ENCODE peak calls at places on chromosome 14, in six cellular contexts. One of them, this sample, is unnamed.

GRCh38 chr14:104879983-104880565 is 15.0 kb downstream of the CEP170B start:
- DNase-seq in HCT116: no peak
- DNase-seq in GM12878: no peak
- DNase-seq in HepG2: no peak
- DNase-seq in K562: no peak
- DNase-seq in H1: no peak
- DNase-seq in this sample: no peak

GRCh38 chr14:99654235-99655000 is 9.5 kb downstream of the HHIPL1 start:
- DNase-seq in HCT116: no peak
- DNase-seq in GM12878: no peak
- DNase-seq in HepG2: no peak
- DNase-seq in K562: no peak
- DNase-seq in H1: no peak
- DNase-seq in this sample: no peak

GRCh38 chr14:68896132-68896531 is 83.0 kb downstream of the ACTN1 start:
- DNase-seq in HCT116: no peak
- DNase-seq in GM12878: no peak
- DNase-seq in HepG2: no peak
- DNase-seq in K562: no peak
- DNase-seq in H1: no peak
- DNase-seq in this sample: peak; percentile 21

GRCh38 chr14:20742132-20742531 is 3.6 kb upstream of the EDDM3A start:
- DNase-seq in HCT116: no peak
- DNase-seq in GM12878: no peak
- DNase-seq in HepG2: no peak
- DNase-seq in K562: no peak
- DNase-seq in H1: no peak
- DNase-seq in this sample: no peak

GRCh38 chr14:35374273-35374681 is 30.3 kb downstream of the NFKBIA start:
- DNase-seq in HCT116: peak; percentile 35
- DNase-seq in GM12878: no peak
- DNase-seq in HepG2: peak; percentile 89
- DNase-seq in K562: no peak
- DNase-seq in H1: no peak
- DNase-seq in this sample: peak; percentile 36

GRCh38 chr14:102697125-102697900 is 79.9 kb upstream of the TRAF3 start:
- DNase-seq in HCT116: no peak
- DNase-seq in GM12878: no peak
- DNase-seq in HepG2: peak; percentile 83
- DNase-seq in K562: no peak
- DNase-seq in H1: no peak
- DNase-seq in this sample: peak; percentile 19

GRCh38 chr14:93234798-93235197 is 27.7 kb downstream of the UBR7 start:
- DNase-seq in HCT116: no peak
- DNase-seq in GM12878: no peak
- DNase-seq in HepG2: no peak
- DNase-seq in K562: no peak
- DNase-seq in H1: no peak
- DNase-seq in this sample: no peak

GRCh38 chr14:104968541-104969401 is 9.4 kb downstream of the AHNAK2 start:
- DNase-seq in HCT116: no peak
- DNase-seq in GM12878: no peak
- DNase-seq in HepG2: no peak
- DNase-seq in K562: no peak
- DNase-seq in H1: no peak
- DNase-seq in this sample: peak; percentile 71

GRCh38 chr14:33534636-33535035 is 416.2 kb downstream of the EGLN3 start:
- DNase-seq in HCT116: no peak
- DNase-seq in GM12878: no peak
- DNase-seq in HepG2: no peak
- DNase-seq in K562: no peak
- DNase-seq in H1: no peak
- DNase-seq in this sample: no peak

GRCh38 chr14:102545461-102546265 is 36.1 kb upstream of the ANKRD9 start:
- DNase-seq in HCT116: no peak
- DNase-seq in GM12878: no peak
- DNase-seq in HepG2: peak; percentile 63
- DNase-seq in K562: no peak
- DNase-seq in H1: no peak
- DNase-seq in this sample: no peak

GRCh38 chr14:20059745-20060144 is at the start of gene OR4L1:
- DNase-seq in HCT116: no peak
- DNase-seq in GM12878: no peak
- DNase-seq in HepG2: no peak
- DNase-seq in K562: no peak
- DNase-seq in H1: no peak
- DNase-seq in this sample: no peak

GRCh38 chr14:29243355-29243754 is 476.8 kb downstream of the FOXG1 start:
- DNase-seq in HCT116: no peak
- DNase-seq in GM12878: no peak
- DNase-seq in HepG2: no peak
- DNase-seq in K562: no peak
- DNase-seq in H1: no peak
- DNase-seq in this sample: peak; percentile 33

GRCh38 chr14:74526854-74527585 is 33.5 kb downstream of the ISCA2 start:
- DNase-seq in HCT116: no peak
- DNase-seq in GM12878: no peak
- DNase-seq in HepG2: no peak
- DNase-seq in K562: no peak
- DNase-seq in H1: no peak
- DNase-seq in this sample: no peak

GRCh38 chr14:99394602-99395001 is 86.1 kb downstream of the SETD3 start:
- DNase-seq in HCT116: no peak
- DNase-seq in GM12878: no peak
- DNase-seq in HepG2: no peak
- DNase-seq in K562: no peak
- DNase-seq in H1: no peak
- DNase-seq in this sample: no peak

GRCh38 chr14:28983279-28983678 is 216.7 kb downstream of the FOXG1 start:
- DNase-seq in HCT116: no peak
- DNase-seq in GM12878: no peak
- DNase-seq in HepG2: no peak
- DNase-seq in K562: no peak
- DNase-seq in H1: no peak
- DNase-seq in this sample: no peak

GRCh38 chr14:34554540-34555250 is 15.2 kb upstream of the EAPP start:
- DNase-seq in HCT116: no peak
- DNase-seq in GM12878: no peak
- DNase-seq in HepG2: no peak
- DNase-seq in K562: no peak
- DNase-seq in H1: no peak
- DNase-seq in this sample: no peak

GRCh38 chr14:60590907-60591510 is 58.3 kb downstream of the SIX1 start:
- DNase-seq in HCT116: no peak
- DNase-seq in GM12878: no peak
- DNase-seq in HepG2: no peak
- DNase-seq in K562: no peak
- DNase-seq in H1: no peak
- DNase-seq in this sample: no peak
- H2AFZ ChIP-seq in HCT116: no peak overlapping the region
- H2AFZ ChIP-seq in GM12878: no peak overlapping the region
- H2AFZ ChIP-seq in HepG2: no peak overlapping the region
- H2AFZ ChIP-seq in K562: no peak overlapping the region
- H2AFZ ChIP-seq in H1: peak overlapping the region; percentile 43
- H2AFZ ChIP-seq in this sample: no peak overlapping the region

GRCh38 chr14:95274283-95274682 is 45.4 kb downstream of the CLMN start:
- DNase-seq in HCT116: no peak
- DNase-seq in GM12878: no peak
- DNase-seq in HepG2: no peak
- DNase-seq in K562: no peak
- DNase-seq in H1: no peak
- DNase-seq in this sample: no peak
- TF ChIP-seq EZH2 in HCT116: no peak
- TF ChIP-seq EZH2 in GM12878: no peak
- TF ChIP-seq EZH2 in HepG2: no peak
- TF ChIP-seq EZH2 in K562: no peak
- TF ChIP-seq EZH2 in H1: no peak
- TF ChIP-seq EZH2 in this sample: no peak

GRCh38 chr14:71475916-71476315 is 456.3 kb upstream of the RGS6 start:
- DNase-seq in HCT116: no peak
- DNase-seq in GM12878: no peak
- DNase-seq in HepG2: no peak
- DNase-seq in K562: no peak
- DNase-seq in H1: no peak
- DNase-seq in this sample: no peak

GRCh38 chr14:71474866-71475265 is 457.4 kb upstream of the RGS6 start:
- DNase-seq in HCT116: no peak
- DNase-seq in GM12878: no peak
- DNase-seq in HepG2: no peak
- DNase-seq in K562: no peak
- DNase-seq in H1: no peak
- DNase-seq in this sample: no peak

GRCh38 chr14:71482701-71483100 is 449.5 kb upstream of the RGS6 start:
- DNase-seq in HCT116: no peak
- DNase-seq in GM12878: no peak
- DNase-seq in HepG2: no peak
- DNase-seq in K562: no peak
- DNase-seq in H1: no peak
- DNase-seq in this sample: no peak

GRCh38 chr14:71481215-71481614 is 451.0 kb upstream of the RGS6 start:
- DNase-seq in HCT116: no peak
- DNase-seq in GM12878: no peak
- DNase-seq in HepG2: no peak
- DNase-seq in K562: no peak
- DNase-seq in H1: no peak
- DNase-seq in this sample: no peak

DNA sequence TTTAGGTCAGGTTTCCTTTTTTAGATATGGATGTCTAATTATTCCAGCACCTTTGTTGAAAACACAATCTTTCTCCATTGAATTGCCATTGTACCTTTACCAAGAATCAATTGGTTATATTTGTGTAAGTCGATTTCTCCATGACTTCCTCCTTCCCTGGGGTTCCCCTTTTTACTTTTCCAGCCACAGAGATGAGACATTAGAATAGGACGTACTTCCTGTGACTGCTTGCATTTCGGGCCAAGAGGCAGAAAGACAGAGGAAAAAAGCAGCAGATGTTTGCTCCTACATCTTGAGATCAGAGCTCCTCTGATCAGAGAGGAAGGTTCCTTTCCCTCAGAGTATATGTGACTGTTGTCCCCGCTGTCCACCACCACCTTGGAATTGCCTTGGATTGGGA is 453.7 kb upstream of the RGS6 start:
- DNase-seq in HCT116: no peak
- DNase-seq in GM12878: no peak
- DNase-seq in HepG2: no peak
- DNase-seq in K562: no peak
- DNase-seq in H1: no peak
- DNase-seq in this sample: no peak
- TF ChIP-seq MAX in HCT116: no peak
- TF ChIP-seq MAX in GM12878: no peak
- TF ChIP-seq MAX in HepG2: no peak
- TF ChIP-seq MAX in K562: no peak
- TF ChIP-seq MAX in H1: no peak
- TF ChIP-seq MAX in this sample: no peak

DNA sequence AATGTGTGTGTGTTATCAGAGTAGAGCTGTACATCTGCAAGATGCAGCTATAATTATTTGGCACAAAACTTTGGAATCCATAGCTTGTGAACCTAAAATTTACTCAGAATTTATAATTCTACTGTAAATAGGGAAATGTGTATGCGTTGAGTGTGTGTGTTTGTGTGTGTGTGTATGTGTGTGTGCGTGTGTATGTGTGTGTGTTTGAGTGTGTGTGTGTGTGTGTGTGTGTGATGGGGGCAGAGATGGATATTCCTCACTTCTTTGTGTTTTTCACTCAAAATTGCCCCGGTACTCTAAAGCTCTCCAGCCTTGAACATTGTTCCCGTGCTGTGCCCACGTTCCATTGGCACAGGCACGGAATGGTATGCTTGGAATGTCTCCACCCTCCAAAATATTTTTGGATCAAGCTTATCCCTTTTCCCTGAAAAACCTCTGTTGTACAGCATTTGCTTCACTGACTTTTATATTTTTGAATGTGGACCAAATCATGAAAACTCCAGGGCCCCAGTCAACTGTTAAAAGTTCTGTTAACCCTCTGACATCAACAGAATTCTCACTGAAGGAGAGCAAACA is 150.3 kb upstream of the BMP4 start:
- DNase-seq in HCT116: no peak
- DNase-seq in GM12878: no peak
- DNase-seq in HepG2: peak; percentile 63
- DNase-seq in K562: no peak
- DNase-seq in H1: no peak
- DNase-seq in this sample: no peak
- H2AFZ ChIP-seq in HCT116: peak overlapping the region; percentile 8
- H2AFZ ChIP-seq in GM12878: no peak overlapping the region
- H2AFZ ChIP-seq in HepG2: peak overlapping the region; percentile 22
- H2AFZ ChIP-seq in K562: no peak overlapping the region
- H2AFZ ChIP-seq in H1: no peak overlapping the region
- H2AFZ ChIP-seq in this sample: peak overlapping the region; percentile 32

GRCh38 chr14:94768521-94769412 is 1.1 kb downstream of the GSC start:
- DNase-seq in HCT116: no peak
- DNase-seq in GM12878: no peak
- DNase-seq in HepG2: no peak
- DNase-seq in K562: no peak
- DNase-seq in H1: no peak
- DNase-seq in this sample: no peak
- TF ChIP-seq EZH2 in HCT116: no peak
- TF ChIP-seq EZH2 in GM12878: no peak
- TF ChIP-seq EZH2 in HepG2: no peak
- TF ChIP-seq EZH2 in K562: no peak
- TF ChIP-seq EZH2 in H1: peak; percentile 99
- TF ChIP-seq EZH2 in this sample: peak; percentile 95

GRCh38 chr14:89085154-89086059 is 261.0 kb downstream of the TTC8 start:
- DNase-seq in HCT116: no peak
- DNase-seq in GM12878: no peak
- DNase-seq in HepG2: no peak
- DNase-seq in K562: no peak
- DNase-seq in H1: no peak
- DNase-seq in this sample: no peak
- TF ChIP-seq MAX in HCT116: no peak
- TF ChIP-seq MAX in GM12878: no peak
- TF ChIP-seq MAX in HepG2: no peak
- TF ChIP-seq MAX in K562: no peak
- TF ChIP-seq MAX in H1: no peak
- TF ChIP-seq MAX in this sample: no peak

GRCh38 chr14:60215520-60216195 is 33.4 kb upstream of the PPM1A start:
- DNase-seq in HCT116: no peak
- DNase-seq in GM12878: no peak
- DNase-seq in HepG2: no peak
- DNase-seq in K562: no peak
- DNase-seq in H1: no peak
- DNase-seq in this sample: no peak
- H2AFZ ChIP-seq in HCT116: no peak overlapping the region
- H2AFZ ChIP-seq in GM12878: no peak overlapping the region
- H2AFZ ChIP-seq in HepG2: no peak overlapping the region
- H2AFZ ChIP-seq in K562: no peak overlapping the region
- H2AFZ ChIP-seq in H1: no peak overlapping the region
- H2AFZ ChIP-seq in this sample: no peak overlapping the region

This sample was measured in endothelial cell of umbilical vein.